ENCODE peak calls at places on chromosomes 2 and 18, in seven cellular contexts. G, B, L, X, S, J and N are unnamed samples.

GRCh38 chr2:70514612-70515055 is 39.0 kb downstream of the TGFA start:
- DNase-seq in S (no peak), L (peak), J (no peak), X (no peak), B (no peak), G (no peak), N (no peak)

GRCh38 chr2:134714228-134714627 is 4.6 kb downstream of the TMEM163 start:
- DNase-seq in L (no peak), S (no peak), J (no peak), X (no peak), B (no peak), G (no peak), N (no peak)

GRCh38 chr2:233350708-233351107 is 3.6 kb upstream of the DGKD start:
- DNase-seq in G (no peak), B (peak), L (no peak), J (no peak), S (peak), X (no peak), N (no peak)

GRCh38 chr2:181785677-181786344 is 105.5 kb upstream of the NEUROD1 start:
- DNase-seq in B (peak), J (no peak), X (no peak), S (no peak), L (no peak), G (no peak), N (no peak)

GRCh38 chr18:23207191-23207955 is 72.1 kb downstream of the CABLES1 start:
- DNase-seq in G (no peak), S (no peak), J (peak), B (peak), L (no peak), X (no peak), N (no peak)

GRCh38 chr2:66189598-66189997 is 245.3 kb upstream of the MEIS1 start:
- DNase-seq in J (no peak), G (peak), L (no peak), B (no peak), X (no peak), S (no peak), N (no peak)

GRCh38 chr2:28664120-28664842 is 87.3 kb upstream of the PPP1CB start:
- DNase-seq in L (no peak), J (no peak), B (no peak), S (no peak), X (no peak), G (peak), N (no peak)

GRCh38 chr18:27723168-27723567 is 453.8 kb downstream of the CDH2 start:
- DNase-seq in B (no peak), G (no peak), L (no peak), J (no peak), S (no peak), X (no peak), N (no peak)

GRCh38 chr2:21379140-21379539 is 255.4 kb downstream of the TDRD15 start:
- DNase-seq in B (no peak), J (no peak), X (no peak), S (no peak), G (no peak), L (no peak), N (no peak)

GRCh38 chr2:194819367-194819766 is 837.7 kb upstream of the SLC39A10 start:
- DNase-seq in G (no peak), X (peak), S (no peak), B (no peak), J (no peak), L (no peak), N (no peak)

GRCh38 chr18:36191286-36191685 is 4.0 kb downstream of the MOCOS start:
- DNase-seq in X (no peak), G (no peak), S (no peak), L (no peak), B (no peak), J (no peak), N (no peak)

GRCh38 chr2:223101340-223102039 is 49.5 kb downstream of the KCNE4 start:
- DNase-seq in X (peak), J (peak), B (peak), G (no peak), L (peak), S (peak), N (peak)

GRCh38 chr2:146931109-146931508 is 913.7 kb upstream of the ACVR2A start:
- DNase-seq in S (no peak), B (no peak), L (no peak), X (no peak), J (peak), G (no peak), N (no peak)

GRCh38 chr2:98518106-98518505 is 73.4 kb downstream of the INPP4A start:
- DNase-seq in G (no peak), X (peak), J (peak), B (no peak), S (no peak), L (no peak), N (peak)

GRCh38 chr2:12844511-12844910 is 127.8 kb downstream of the TRIB2 start:
- DNase-seq in J (no peak), S (no peak), G (no peak), L (no peak), B (no peak), X (no peak), N (no peak)

GRCh38 chr2:149393647-149394046 is 63.3 kb downstream of the LYPD6 start:
- DNase-seq in S (no peak), B (no peak), G (no peak), X (no peak), J (no peak), L (no peak), N (no peak)

GRCh38 chr2:212066546-212066945 is 472.1 kb downstream of the ERBB4 start:
- DNase-seq in L (no peak), G (no peak), J (no peak), B (no peak), S (no peak), X (no peak), N (no peak)

GRCh38 chr2:180747728-180748127 is 232.7 kb upstream of the UBE2E3 start:
- DNase-seq in B (no peak), X (no peak), G (no peak), L (no peak), J (no peak), S (no peak), N (no peak)

GRCh38 chr2:20516646-20517341 is 69.9 kb downstream of the RHOB start:
- DNase-seq in B (peak), G (no peak), L (no peak), S (no peak), J (peak), X (no peak), N (peak)

GRCh38 chr2:187769437-187769836 is 215.2 kb upstream of the TFPI start:
- DNase-seq in L (no peak), G (no peak), S (no peak), X (no peak), B (no peak), J (no peak), N (no peak)

GRCh38 chr2:213086050-213086449 is 65.4 kb downstream of the IKZF2 start:
- DNase-seq in G (no peak), L (no peak), J (no peak), B (no peak), X (no peak), S (no peak), N (no peak)

GRCh38 chr2:117536139-117536538 is 278.4 kb upstream of the DDX18 start:
- DNase-seq in J (no peak), B (no peak), X (no peak), L (no peak), S (no peak), G (no peak), N (no peak)

GRCh38 chr2:29518010-29518409 is 402.8 kb downstream of the CLIP4 start:
- DNase-seq in J (no peak), G (no peak), B (no peak), S (no peak), L (no peak), X (no peak), N (no peak)

GRCh38 chr2:25215948-25216679 is 47.7 kb upstream of the POMC start:
- DNase-seq in G (peak), B (no peak), L (peak), S (peak), X (no peak), J (peak), N (peak)

GRCh38 chr2:235605306-235605998 is 111.6 kb downstream of the AGAP1 start:
- DNase-seq in L (peak), B (no peak), S (no peak), G (peak), X (no peak), J (no peak), N (no peak)

GRCh38 chr18:13558132-13558531 is 168.2 kb downstream of the FAM210A start:
- DNase-seq in X (peak), J (peak), S (peak), B (peak), L (no peak), G (no peak), N (peak)

GRCh38 chr2:168912466-168913170 is 11.5 kb downstream of the G6PC2 start:
- DNase-seq in S (no peak), X (no peak), G (no peak), B (no peak), L (peak), J (no peak), N (no peak)

GRCh38 chr2:105595536-105595935 is 149.2 kb upstream of the NCK2 start:
- DNase-seq in G (no peak), J (no peak), X (no peak), S (no peak), L (no peak), B (no peak), N (no peak)

GRCh38 chr2:44555700-44556099 is 194.0 kb downstream of the CAMKMT start:
- DNase-seq in S (no peak), J (no peak), L (no peak), X (no peak), B (no peak), G (no peak), N (no peak)

GRCh38 chr18:5894613-5895299 is 566 bp downstream of the TMEM200C start:
- DNase-seq in B (no peak), G (no peak), J (no peak), L (no peak), X (no peak), S (no peak), N (peak)

GRCh38 chr2:109521751-109522374 is 91.9 kb downstream of the SEPTIN10 start:
- DNase-seq in G (no peak), L (no peak), X (no peak), B (no peak), J (no peak), S (no peak), N (no peak)

GRCh38 chr2:229195346-229195947 is 75.6 kb downstream of the PID1 start:
- DNase-seq in S (no peak), J (no peak), G (no peak), X (no peak), L (no peak), B (no peak), N (no peak)

GRCh38 chr2:128714861-128715312 is 396.2 kb upstream of the HS6ST1 start:
- DNase-seq in L (no peak), B (no peak), G (no peak), J (no peak), X (no peak), S (no peak), N (no peak)

GRCh38 chr2:177531706-177532105 is 139.1 kb downstream of the AGPS start:
- DNase-seq in X (no peak), S (no peak), L (no peak), J (no peak), G (no peak), B (no peak), N (no peak)

GRCh38 chr2:96638144-96639121 is at the start of gene KANSL3:
- DNase-seq in L (peak), B (peak), S (peak), J (peak), G (peak), X (peak), N (peak)
- TF ChIP-seq CTCF in L (no peak), B (no peak), S (no peak), J (no peak), G (no peak), X (no peak), N (no peak)

GRCh38 chr2:60818272-60818671 is 62.2 kb downstream of the PAPOLG start:
- DNase-seq in J (peak), G (no peak), S (no peak), X (no peak), B (no peak), L (no peak), N (no peak)
- TF ChIP-seq CTCF in J (peak), G (no peak), S (peak), X (peak), B (peak), L (no peak), N (no peak)

GRCh38 chr18:50866765-50867164 is 12.2 kb upstream of the ME2 start:
- DNase-seq in L (no peak), X (peak), J (peak), B (no peak), S (no peak), G (no peak), N (peak)
- TF ChIP-seq CTCF in L (no peak), X (peak), J (no peak), B (peak), S (peak), G (peak), N (peak)

GRCh38 chr2:46460241-46460921 is 19.0 kb upstream of the TMEM247 start:
- DNase-seq in L (peak), G (no peak), J (no peak), S (no peak), B (no peak), X (no peak), N (no peak)

GRCh38 chr2:46462936-46463335 is 16.4 kb upstream of the TMEM247 start:
- DNase-seq in B (no peak), X (no peak), G (no peak), S (no peak), J (no peak), L (no peak), N (no peak)

GRCh38 chr2:46460991-46461715 is 18.2 kb upstream of the TMEM247 start:
- DNase-seq in L (peak), J (peak), S (peak), G (peak), X (peak), B (peak), N (peak)

GRCh38 chr2:46459694-46460093 is 19.7 kb upstream of the TMEM247 start:
- DNase-seq in J (no peak), S (no peak), L (no peak), G (no peak), B (no peak), X (no peak), N (no peak)

GRCh38 chr2:46461716-46462171 is 17.6 kb upstream of the TMEM247 start:
- DNase-seq in S (no peak), B (no peak), G (no peak), L (no peak), J (peak), X (peak), N (peak)
- TF ChIP-seq CTCF in S (no peak), B (no peak), G (no peak), L (no peak), J (no peak), X (no peak), N (no peak)

GRCh38 chr18:67199993-67200617 is 316.4 kb downstream of the DSEL start:
- DNase-seq in G (no peak), S (peak), J (peak), X (peak), B (peak), L (no peak), N (peak)
- TF ChIP-seq CTCF in G (peak), S (peak), J (peak), X (peak), B (peak), L (peak), N (peak)

DNA sequence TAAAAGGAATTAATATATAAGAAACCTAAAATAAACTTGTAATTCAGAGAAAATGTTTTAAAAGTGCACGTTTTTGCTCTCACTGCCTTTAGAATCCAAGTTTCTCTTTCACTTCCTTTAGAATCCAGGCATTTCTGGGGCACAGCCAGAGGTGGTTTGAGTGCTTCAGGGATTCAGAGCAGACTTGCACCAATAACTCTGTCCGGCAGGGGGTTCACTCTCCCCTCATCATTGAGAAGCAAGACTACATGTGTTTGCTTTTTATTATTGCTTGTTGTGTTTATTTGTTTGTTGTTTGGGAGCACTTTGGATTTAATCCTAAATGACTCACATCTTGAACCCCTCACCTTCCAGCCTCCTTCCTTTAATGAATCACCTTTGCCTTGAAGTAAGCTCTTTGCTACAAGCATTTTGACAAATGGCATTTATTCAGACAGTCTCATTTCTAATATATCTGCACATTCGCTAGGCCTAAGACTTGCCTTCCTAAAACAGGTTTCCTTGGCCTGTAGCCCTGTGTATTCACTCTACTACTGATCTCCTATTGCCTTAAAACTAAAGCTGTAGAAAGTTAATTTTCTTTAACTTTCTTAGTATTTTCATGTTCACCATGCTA is 233.5 kb upstream of the ATP5MC3 start:
- DNase-seq in X (peak), L (peak), B (peak), G (peak), J (peak), S (peak), N (peak)
- TF ChIP-seq CTCF in X (peak), L (peak), B (peak), G (peak), J (peak), S (peak), N (peak)

GRCh38 chr18:48640566-48641270 is 101.9 kb downstream of the CTIF start:
- DNase-seq in X (no peak), L (no peak), J (no peak), S (no peak), G (no peak), B (no peak), N (no peak)

GRCh38 chr18:48638451-48638850 is 99.6 kb downstream of the CTIF start:
- DNase-seq in L (no peak), G (no peak), S (no peak), B (no peak), X (no peak), J (no peak), N (no peak)

GRCh38 chr18:48641981-48642380 is 103.2 kb downstream of the CTIF start:
- DNase-seq in G (no peak), S (no peak), X (no peak), J (no peak), L (no peak), B (no peak), N (no peak)

GRCh38 chr18:48638896-48639771 is 100.3 kb downstream of the CTIF start:
- DNase-seq in S (no peak), G (no peak), B (no peak), X (no peak), J (no peak), L (no peak), N (no peak)

DNA sequence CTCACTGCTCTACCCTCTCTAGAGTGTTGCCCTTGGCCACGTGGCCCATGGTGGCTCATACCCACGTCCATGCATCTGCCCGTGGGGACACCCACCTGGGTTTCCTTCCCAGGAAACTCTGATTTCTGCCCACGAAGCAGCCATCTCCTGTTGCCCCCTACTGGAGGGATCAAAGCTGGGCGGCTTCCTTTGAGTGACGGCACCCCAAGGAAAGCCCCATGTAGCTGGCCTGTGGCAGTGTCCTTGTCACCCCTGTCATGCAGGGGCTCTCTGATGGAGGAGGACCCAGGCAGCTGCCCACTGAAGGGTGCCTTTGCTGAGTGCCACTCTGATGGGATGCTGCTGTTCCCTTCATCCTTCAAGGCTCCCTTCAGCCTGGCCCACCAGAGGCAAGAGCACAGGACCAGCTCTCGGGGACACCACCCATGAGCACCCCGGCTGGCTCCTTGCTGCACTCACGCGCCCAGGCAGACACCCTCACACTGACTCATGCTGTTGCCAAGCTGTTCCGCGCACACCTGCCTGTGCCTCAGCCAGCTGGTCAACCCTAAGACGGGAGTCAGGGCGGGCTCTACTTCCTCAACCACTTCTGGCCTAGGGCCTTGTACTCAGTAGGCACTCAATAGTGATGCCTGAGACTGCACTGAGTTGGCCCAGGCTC is 101.1 kb downstream of the CTIF start:
- DNase-seq in X (no peak), L (no peak), J (peak), B (no peak), G (no peak), S (peak), N (peak)
- TF ChIP-seq CTCF in X (no peak), L (no peak), J (peak), B (peak), G (peak), S (peak), N (no peak)

GRCh38 chr2:224611938-224612337 is 26.8 kb upstream of the CUL3 start:
- DNase-seq in X (no peak), S (no peak), G (no peak), J (peak), B (no peak), L (no peak), N (no peak)
- TF ChIP-seq CTCF in X (no peak), S (no peak), G (no peak), J (peak), B (peak), L (no peak), N (no peak)

GRCh38 chr2:124805060-124805459 is 780.0 kb downstream of the CNTNAP5 start:
- DNase-seq in X (peak), J (peak), L (no peak), B (no peak), S (no peak), G (no peak), N (peak)

GRCh38 chr2:124798551-124798950 is 773.5 kb downstream of the CNTNAP5 start:
- DNase-seq in J (no peak), S (no peak), X (no peak), B (no peak), G (no peak), L (no peak), N (no peak)

GRCh38 chr2:124810132-124810531 is 785.0 kb downstream of the CNTNAP5 start:
- DNase-seq in X (peak), B (no peak), L (no peak), S (no peak), G (no peak), J (peak), N (no peak)

DNA sequence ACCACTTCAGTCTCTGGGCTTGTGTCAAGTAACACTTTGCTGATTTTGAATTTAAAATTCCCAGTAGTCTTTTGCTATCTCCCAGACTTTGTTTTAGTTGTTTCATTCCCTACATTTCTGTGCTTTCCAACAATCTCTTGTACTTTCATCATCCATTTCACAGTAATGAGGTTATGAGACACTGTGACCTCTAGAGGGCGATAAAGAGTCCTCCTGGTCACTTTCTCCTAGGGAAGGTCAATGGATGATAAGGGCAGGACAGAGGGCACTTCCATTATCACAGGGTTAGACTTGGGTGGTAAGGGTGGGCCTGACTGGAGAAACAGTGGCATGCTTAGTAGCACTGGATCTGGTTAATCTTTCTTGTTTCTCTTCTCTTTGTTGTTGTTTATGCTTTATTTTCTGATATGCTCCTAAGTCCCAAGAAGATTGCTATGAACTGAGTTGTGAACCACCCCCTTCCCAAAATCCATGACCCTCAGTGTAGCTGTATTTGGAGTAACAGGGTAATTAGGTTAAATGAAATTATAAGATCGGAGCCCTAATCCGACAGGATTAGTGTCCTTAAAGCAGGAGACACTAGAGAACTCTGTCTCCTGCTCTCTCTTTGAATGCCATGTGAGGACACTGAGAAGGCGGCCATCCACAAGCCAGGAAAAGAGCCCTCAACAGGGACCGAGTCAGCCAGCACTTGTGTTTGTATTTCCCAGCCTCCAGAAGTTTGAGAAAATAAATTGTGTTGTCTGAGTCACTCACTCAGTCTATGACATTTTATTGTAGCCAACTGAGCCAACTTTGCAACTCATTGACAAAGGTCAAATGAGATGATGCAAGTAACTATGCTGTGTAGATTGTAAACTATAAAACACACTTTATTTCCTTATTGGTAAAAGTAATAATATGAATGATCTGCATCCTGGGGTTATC is 779.2 kb downstream of the CNTNAP5 start:
- DNase-seq in B (peak), G (no peak), J (peak), L (no peak), X (peak), S (peak), N (peak)
- TF ChIP-seq CTCF in B (peak), G (peak), J (peak), L (peak), X (peak), S (peak), N (peak)